ENCODE peak calls at places on chromosomes 16 and 17, in five cellular contexts. One of them, this sample, is unnamed.

GRCh38 chr16:73781297-73781696 is 515.3 kb upstream of the PSMD7 start:
- DNase-seq in CD4-positive, alpha-beta T cell: no peak
- DNase-seq in cardiac fibroblast: no peak
- DNase-seq in nephron progenitor cell: no peak
- DNase-seq in brain microvascular endothelial cell: no peak
- DNase-seq in this sample: no peak

GRCh38 chr17:61490540-61490975 is 38.3 kb downstream of the TBX4 start:
- DNase-seq in brain microvascular endothelial cell: peak
- DNase-seq in nephron progenitor cell: no peak
- DNase-seq in CD4-positive, alpha-beta T cell: no peak
- DNase-seq in cardiac fibroblast: peak
- DNase-seq in this sample: no peak

GRCh38 chr16:77459534-77460412 is 24.9 kb upstream of the ADAMTS18 start:
- DNase-seq in nephron progenitor cell: no peak
- DNase-seq in brain microvascular endothelial cell: peak
- DNase-seq in CD4-positive, alpha-beta T cell: no peak
- DNase-seq in cardiac fibroblast: no peak
- DNase-seq in this sample: no peak

GRCh38 chr17:66547170-66547865 is 244.9 kb downstream of the PRKCA start:
- DNase-seq in CD4-positive, alpha-beta T cell: no peak
- DNase-seq in brain microvascular endothelial cell: no peak
- DNase-seq in nephron progenitor cell: no peak
- DNase-seq in cardiac fibroblast: no peak
- DNase-seq in this sample: no peak

GRCh38 chr16:56911771-56912541 is 20.0 kb upstream of the HERPUD1 start:
- DNase-seq in CD4-positive, alpha-beta T cell: no peak
- DNase-seq in nephron progenitor cell: no peak
- DNase-seq in brain microvascular endothelial cell: peak
- DNase-seq in cardiac fibroblast: peak
- DNase-seq in this sample: peak

GRCh38 chr17:78706271-78706915 is 75.7 kb downstream of the CYTH1 start:
- DNase-seq in CD4-positive, alpha-beta T cell: no peak
- DNase-seq in nephron progenitor cell: no peak
- DNase-seq in cardiac fibroblast: peak
- DNase-seq in brain microvascular endothelial cell: peak
- DNase-seq in this sample: no peak

GRCh38 chr16:47448830-47449575 is 11.9 kb downstream of the ITFG1 start:
- DNase-seq in brain microvascular endothelial cell: no peak
- DNase-seq in nephron progenitor cell: no peak
- DNase-seq in cardiac fibroblast: no peak
- DNase-seq in CD4-positive, alpha-beta T cell: no peak
- DNase-seq in this sample: no peak

GRCh38 chr17:79046501-79047280 is 22.7 kb downstream of the C1QTNF1 start:
- DNase-seq in CD4-positive, alpha-beta T cell: no peak
- DNase-seq in brain microvascular endothelial cell: no peak
- DNase-seq in nephron progenitor cell: no peak
- DNase-seq in cardiac fibroblast: no peak
- DNase-seq in this sample: no peak

GRCh38 chr17:81329279-81329926 is 34.3 kb upstream of the SLC38A10 start:
- DNase-seq in brain microvascular endothelial cell: peak
- DNase-seq in nephron progenitor cell: peak
- DNase-seq in cardiac fibroblast: peak
- DNase-seq in CD4-positive, alpha-beta T cell: no peak
- DNase-seq in this sample: peak

GRCh38 chr16:1049976-1050247 is 22.6 kb upstream of the SSTR5 start:
- DNase-seq in CD4-positive, alpha-beta T cell: no peak
- DNase-seq in nephron progenitor cell: no peak
- DNase-seq in cardiac fibroblast: no peak
- DNase-seq in brain microvascular endothelial cell: no peak
- DNase-seq in this sample: no peak

GRCh38 chr17:79537686-79538085 is 73.2 kb downstream of the RBFOX3 start:
- DNase-seq in cardiac fibroblast: no peak
- DNase-seq in brain microvascular endothelial cell: no peak
- DNase-seq in CD4-positive, alpha-beta T cell: no peak
- DNase-seq in nephron progenitor cell: no peak
- DNase-seq in this sample: no peak

GRCh38 chr16:22325598-22326368 is 28.6 kb downstream of the POLR3E start:
- DNase-seq in nephron progenitor cell: no peak
- DNase-seq in brain microvascular endothelial cell: no peak
- DNase-seq in cardiac fibroblast: no peak
- DNase-seq in CD4-positive, alpha-beta T cell: no peak
- DNase-seq in this sample: no peak

GRCh38 chr16:89017543-89017942 is 40.5 kb upstream of the CBFA2T3 start:
- DNase-seq in CD4-positive, alpha-beta T cell: no peak
- DNase-seq in cardiac fibroblast: no peak
- DNase-seq in nephron progenitor cell: peak
- DNase-seq in brain microvascular endothelial cell: no peak
- DNase-seq in this sample: no peak

GRCh38 chr16:4537376-4538066 is 1.1 kb downstream of the CDIP1 start:
- DNase-seq in CD4-positive, alpha-beta T cell: no peak
- DNase-seq in cardiac fibroblast: no peak
- DNase-seq in brain microvascular endothelial cell: no peak
- DNase-seq in nephron progenitor cell: peak
- DNase-seq in this sample: no peak

GRCh38 chr16:81035975-81036750 is 521 bp downstream of the ATMIN start:
- DNase-seq in nephron progenitor cell: peak
- DNase-seq in CD4-positive, alpha-beta T cell: peak
- DNase-seq in cardiac fibroblast: peak
- DNase-seq in brain microvascular endothelial cell: peak
- DNase-seq in this sample: no peak

GRCh38 chr16:47134550-47134949 is 9.2 kb downstream of the NETO2 start:
- DNase-seq in nephron progenitor cell: no peak
- DNase-seq in cardiac fibroblast: no peak
- DNase-seq in CD4-positive, alpha-beta T cell: no peak
- DNase-seq in brain microvascular endothelial cell: no peak
- DNase-seq in this sample: no peak

GRCh38 chr17:80944326-80944725 is 47.3 kb upstream of the CHMP6 start:
- DNase-seq in nephron progenitor cell: no peak
- DNase-seq in cardiac fibroblast: no peak
- DNase-seq in brain microvascular endothelial cell: no peak
- DNase-seq in CD4-positive, alpha-beta T cell: no peak
- DNase-seq in this sample: no peak

GRCh38 chr16:58028541-58029070 is 3.1 kb downstream of the MMP15 start:
- DNase-seq in CD4-positive, alpha-beta T cell: no peak
- DNase-seq in brain microvascular endothelial cell: no peak
- DNase-seq in nephron progenitor cell: no peak
- DNase-seq in cardiac fibroblast: no peak
- DNase-seq in this sample: no peak

GRCh38 chr17:65455972-65456343 is 105.5 kb downstream of the AXIN2 start:
- DNase-seq in brain microvascular endothelial cell: no peak
- DNase-seq in nephron progenitor cell: peak
- DNase-seq in cardiac fibroblast: peak
- DNase-seq in CD4-positive, alpha-beta T cell: peak
- DNase-seq in this sample: no peak

GRCh38 chr16:79887541-79888540 is 287.3 kb upstream of the MAF start:
- DNase-seq in CD4-positive, alpha-beta T cell: no peak
- DNase-seq in cardiac fibroblast: no peak
- DNase-seq in brain microvascular endothelial cell: no peak
- DNase-seq in nephron progenitor cell: no peak
- DNase-seq in this sample: no peak

GRCh38 chr17:72614871-72615626 is 477.4 kb downstream of the SLC39A11 start:
- DNase-seq in cardiac fibroblast: peak
- DNase-seq in nephron progenitor cell: peak
- DNase-seq in CD4-positive, alpha-beta T cell: no peak
- DNase-seq in brain microvascular endothelial cell: peak
- DNase-seq in this sample: no peak

GRCh38 chr16:27819881-27820610 is 243.5 kb downstream of the GSG1L start:
- DNase-seq in CD4-positive, alpha-beta T cell: no peak
- DNase-seq in nephron progenitor cell: no peak
- DNase-seq in cardiac fibroblast: no peak
- DNase-seq in brain microvascular endothelial cell: no peak
- DNase-seq in this sample: no peak

GRCh38 chr16:17305694-17306093 is 165.1 kb downstream of the XYLT1 start:
- DNase-seq in cardiac fibroblast: no peak
- DNase-seq in CD4-positive, alpha-beta T cell: no peak
- DNase-seq in nephron progenitor cell: no peak
- DNase-seq in brain microvascular endothelial cell: no peak
- DNase-seq in this sample: no peak

GRCh38 chr17:57569860-57570259 is 175.2 kb downstream of the CCDC182 start:
- DNase-seq in cardiac fibroblast: no peak
- DNase-seq in nephron progenitor cell: no peak
- DNase-seq in CD4-positive, alpha-beta T cell: no peak
- DNase-seq in brain microvascular endothelial cell: no peak
- DNase-seq in this sample: no peak

GRCh38 chr16:473046-474043 is 47.9 kb downstream of the RAB11FIP3 start:
- DNase-seq in cardiac fibroblast: no peak
- DNase-seq in brain microvascular endothelial cell: no peak
- DNase-seq in nephron progenitor cell: no peak
- DNase-seq in CD4-positive, alpha-beta T cell: no peak
- DNase-seq in this sample: no peak

GRCh38 chr17:80195671-80196529 is 24.2 kb downstream of the SGSH start:
- DNase-seq in nephron progenitor cell: peak
- DNase-seq in CD4-positive, alpha-beta T cell: peak
- DNase-seq in brain microvascular endothelial cell: no peak
- DNase-seq in cardiac fibroblast: peak
- DNase-seq in this sample: no peak

GRCh38 chr16:75457485-75458021 is 6.9 kb downstream of the TMEM170A start:
- DNase-seq in brain microvascular endothelial cell: no peak
- DNase-seq in CD4-positive, alpha-beta T cell: no peak
- DNase-seq in nephron progenitor cell: no peak
- DNase-seq in cardiac fibroblast: no peak
- DNase-seq in this sample: no peak

GRCh38 chr16:67726106-67727034 is 7.3 kb upstream of the GFOD2 start:
- DNase-seq in cardiac fibroblast: no peak
- DNase-seq in brain microvascular endothelial cell: no peak
- DNase-seq in nephron progenitor cell: no peak
- DNase-seq in CD4-positive, alpha-beta T cell: no peak
- DNase-seq in this sample: no peak

GRCh38 chr17:76772842-76773521 is 35.1 kb downstream of the MFSD11 start:
- DNase-seq in cardiac fibroblast: peak
- DNase-seq in nephron progenitor cell: no peak
- DNase-seq in CD4-positive, alpha-beta T cell: peak
- DNase-seq in brain microvascular endothelial cell: peak
- DNase-seq in this sample: peak

DNA sequence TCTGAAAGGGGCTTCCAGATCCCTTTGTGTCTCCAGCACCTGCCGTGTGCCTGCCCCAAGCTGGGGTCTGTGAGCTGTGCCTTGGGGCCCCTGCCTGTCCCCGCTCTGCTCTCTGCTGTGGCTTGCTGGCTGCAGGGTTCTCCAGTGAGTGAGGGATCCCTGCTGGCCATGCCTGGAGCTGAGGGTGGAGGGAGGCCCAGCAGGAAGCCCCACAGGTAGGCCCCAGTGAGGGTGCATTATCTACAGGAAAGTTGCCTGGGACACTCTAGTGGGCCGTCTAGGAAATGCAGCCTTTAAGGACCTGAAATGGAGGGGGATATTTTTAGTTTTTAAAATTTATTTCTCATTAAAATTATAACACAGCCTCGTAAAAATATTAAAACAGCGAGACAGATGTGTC is 50.9 kb downstream of the JPH3 start:
- DNase-seq in CD4-positive, alpha-beta T cell: no peak
- DNase-seq in cardiac fibroblast: peak
- DNase-seq in brain microvascular endothelial cell: no peak
- DNase-seq in nephron progenitor cell: no peak
- DNase-seq in this sample: no peak
- TF ChIP-seq CTCF in CD4-positive, alpha-beta T cell: no peak
- TF ChIP-seq CTCF in cardiac fibroblast: peak
- TF ChIP-seq CTCF in brain microvascular endothelial cell: peak
- TF ChIP-seq CTCF in nephron progenitor cell: peak
- TF ChIP-seq CTCF in this sample: no peak

DNA sequence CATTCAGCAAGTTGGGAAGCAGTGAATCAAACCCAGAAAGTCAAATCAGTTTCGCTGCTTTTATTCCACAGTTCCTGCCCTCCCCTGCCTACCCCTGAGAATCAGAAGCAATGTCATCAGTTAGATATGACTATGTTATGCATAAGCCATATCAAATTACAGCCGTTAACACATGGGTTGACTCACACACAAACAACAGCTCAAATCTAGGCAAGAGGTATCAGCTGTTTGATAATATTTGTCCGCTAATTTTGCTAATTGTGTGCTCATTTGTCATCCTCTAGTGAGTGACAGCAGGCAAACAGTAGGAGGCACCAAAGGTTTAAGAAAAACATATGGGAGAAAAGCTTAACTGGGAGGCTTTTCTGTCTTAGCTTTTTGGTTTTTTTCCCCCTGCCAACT is 327.4 kb upstream of the CCL2 start:
- DNase-seq in nephron progenitor cell: no peak
- DNase-seq in cardiac fibroblast: peak
- DNase-seq in brain microvascular endothelial cell: no peak
- DNase-seq in CD4-positive, alpha-beta T cell: no peak
- DNase-seq in this sample: no peak
- TF ChIP-seq CTCF in nephron progenitor cell: no peak
- TF ChIP-seq CTCF in cardiac fibroblast: no peak
- TF ChIP-seq CTCF in brain microvascular endothelial cell: no peak
- TF ChIP-seq CTCF in CD4-positive, alpha-beta T cell: no peak
- TF ChIP-seq CTCF in this sample: peak

DNA sequence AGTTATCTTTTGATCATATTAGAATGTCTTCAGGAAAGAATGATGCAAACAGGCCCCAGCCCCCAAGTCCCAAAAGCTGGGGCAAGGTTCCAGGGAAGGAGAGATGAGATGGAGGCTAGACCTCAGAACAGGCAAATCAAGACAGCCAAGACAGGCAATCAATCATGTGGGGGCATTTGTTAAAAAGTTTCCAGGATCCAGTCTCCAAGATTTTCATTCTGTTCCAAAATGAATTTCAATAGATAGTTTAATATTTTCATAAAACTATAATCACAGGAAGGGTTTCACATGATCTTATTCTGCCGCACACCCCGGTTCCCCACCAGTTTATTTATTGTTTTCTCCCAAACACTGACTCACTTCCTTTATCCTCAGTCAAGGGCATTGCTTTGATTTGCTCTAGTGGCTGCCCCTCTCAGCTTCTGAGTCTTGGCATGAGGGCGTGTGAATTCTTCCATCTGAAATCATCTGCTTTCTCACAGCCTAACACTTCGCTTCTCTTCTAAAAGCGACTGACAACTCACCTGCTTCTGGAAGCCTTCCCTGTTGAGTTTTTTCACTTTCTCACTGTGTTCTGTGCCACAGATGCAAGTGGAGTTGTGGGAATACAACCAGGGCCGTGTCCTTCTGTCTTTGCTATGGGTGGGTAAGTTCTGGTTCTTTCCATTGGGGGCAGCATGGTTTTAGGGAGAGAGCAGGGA is 12.2 kb upstream of the TERF2 start:
- DNase-seq in brain microvascular endothelial cell: peak
- DNase-seq in nephron progenitor cell: peak
- DNase-seq in cardiac fibroblast: peak
- DNase-seq in CD4-positive, alpha-beta T cell: no peak
- DNase-seq in this sample: peak
- TF ChIP-seq CTCF in brain microvascular endothelial cell: peak
- TF ChIP-seq CTCF in nephron progenitor cell: peak
- TF ChIP-seq CTCF in cardiac fibroblast: peak
- TF ChIP-seq CTCF in CD4-positive, alpha-beta T cell: no peak
- TF ChIP-seq CTCF in this sample: peak

GRCh38 chr16:86559802-86560305 is 4.8 kb upstream of the MTHFSD start:
- DNase-seq in CD4-positive, alpha-beta T cell: no peak
- DNase-seq in cardiac fibroblast: no peak
- DNase-seq in brain microvascular endothelial cell: no peak
- DNase-seq in nephron progenitor cell: no peak
- DNase-seq in this sample: no peak

GRCh38 chr16:86555763-86556130 is 712 bp upstream of the MTHFSD start:
- DNase-seq in cardiac fibroblast: no peak
- DNase-seq in CD4-positive, alpha-beta T cell: no peak
- DNase-seq in brain microvascular endothelial cell: no peak
- DNase-seq in nephron progenitor cell: no peak
- DNase-seq in this sample: no peak

GRCh38 chr16:86556576-86556975 is 1.5 kb upstream of the MTHFSD start:
- DNase-seq in CD4-positive, alpha-beta T cell: no peak
- DNase-seq in cardiac fibroblast: no peak
- DNase-seq in brain microvascular endothelial cell: no peak
- DNase-seq in nephron progenitor cell: no peak
- DNase-seq in this sample: no peak

GRCh38 chr16:86558355-86559193 is 3.5 kb upstream of the MTHFSD start:
- DNase-seq in brain microvascular endothelial cell: no peak
- DNase-seq in cardiac fibroblast: no peak
- DNase-seq in nephron progenitor cell: no peak
- DNase-seq in CD4-positive, alpha-beta T cell: no peak
- DNase-seq in this sample: no peak

GRCh38 chr16:86557587-86557986 is 2.6 kb upstream of the MTHFSD start:
- DNase-seq in cardiac fibroblast: no peak
- DNase-seq in nephron progenitor cell: no peak
- DNase-seq in brain microvascular endothelial cell: no peak
- DNase-seq in CD4-positive, alpha-beta T cell: no peak
- DNase-seq in this sample: no peak
- TF ChIP-seq CTCF in cardiac fibroblast: no peak
- TF ChIP-seq CTCF in nephron progenitor cell: no peak
- TF ChIP-seq CTCF in brain microvascular endothelial cell: no peak
- TF ChIP-seq CTCF in CD4-positive, alpha-beta T cell: no peak
- TF ChIP-seq CTCF in this sample: no peak

This sample was measured in right atrium auricular region.